ENCODE peak calls at places on chromosomes 6 and 20, in five cellular contexts. U is non-pigmented ciliary epithelial cell; C is ELF-1; J is activated CD4-positive, alpha-beta T cell treated with anti-CD3 and anti-CD28 coated beads for 48 hours; M is heart right ventricle. E is an unnamed sample.

GRCh38 chr6:52560462-52560861 is 16.4 kb downstream of the TRAM2 start:
- DNase-seq in U (no peak), C (no peak), J (no peak), M (no peak), E (no peak)

GRCh38 chr6:30954631-30955366 is 14.0 kb downstream of the MUCL3 start:
- DNase-seq in U (no peak), C (no peak), J (no peak), M (no peak), E (no peak)

GRCh38 chr6:3341467-3341866 is 82.7 kb downstream of the PSMG4 start:
- DNase-seq in U (no peak), C (peak), J (no peak), M (no peak), E (no peak)

GRCh38 chr6:113632220-113632864 is 224.8 kb upstream of the MARCKS start:
- DNase-seq in U (peak), C (peak), J (peak), M (peak), E (no peak)

GRCh38 chr20:13017235-13017634 is 8.5 kb downstream of the SPTLC3 start:
- DNase-seq in U (no peak), C (no peak), J (no peak), M (no peak), E (no peak)

GRCh38 chr6:39083111-39083702 is 31.8 kb downstream of the SAYSD1 start:
- DNase-seq in U (no peak), C (no peak), J (peak), M (no peak), E (no peak)

GRCh38 chr6:111850288-111850937 is 22.8 kb downstream of the FYN start:
- DNase-seq in U (no peak), C (no peak), J (no peak), M (no peak), E (no peak)

GRCh38 chr20:46458891-46459750 is 52.7 kb upstream of the ELMO2 start:
- DNase-seq in U (no peak), C (peak), J (peak), M (no peak), E (no peak)

GRCh38 chr6:35764238-35764896 is 12.0 kb upstream of the CLPSL2 start:
- DNase-seq in U (no peak), C (peak), J (no peak), M (no peak), E (no peak)

GRCh38 chr6:109477725-109478124 is 5.3 kb downstream of the ZBTB24 start:
- DNase-seq in U (no peak), C (peak), J (no peak), M (no peak), E (no peak)

GRCh38 chr6:164286021-164286420 is 871.5 kb downstream of the QKI start:
- DNase-seq in U (no peak), C (no peak), J (no peak), M (no peak), E (no peak)

GRCh38 chr6:53095716-53096115 is 30.5 kb downstream of the FBXO9 start:
- DNase-seq in U (no peak), C (no peak), J (no peak), M (no peak), E (no peak)

GRCh38 chr6:56652231-56652630 is 9.5 kb upstream of the DST start:
- DNase-seq in U (peak), C (no peak), J (no peak), M (no peak), E (no peak)

GRCh38 chr6:108074057-108074358 is 533 bp downstream of the OSTM1 start:
- DNase-seq in U (no peak), C (no peak), J (no peak), M (peak), E (no peak)

GRCh38 chr6:17470953-17471335 is 77.5 kb downstream of the CAP2 start:
- DNase-seq in U (no peak), C (no peak), J (no peak), M (no peak), E (no peak)

GRCh38 chr20:36924167-36925045 is 27.1 kb downstream of the SAMHD1 start:
- DNase-seq in U (no peak), C (no peak), J (no peak), M (no peak), E (peak)

GRCh38 chr20:59157064-59157463 is 6.6 kb upstream of the ZNF831 start:
- DNase-seq in U (no peak), C (no peak), J (no peak), M (no peak), E (no peak)

GRCh38 chr20:58553841-58554240 is 38.6 kb upstream of the APCDD1L start:
- DNase-seq in U (peak), C (peak), J (no peak), M (no peak), E (no peak)

GRCh38 chr20:37290158-37290810 is 829 bp downstream of the MANBAL start:
- DNase-seq in U (no peak), C (no peak), J (no peak), M (no peak), E (no peak)